ENCODE peak calls at places on chromosomes 5 and 9, in seven cellular contexts. S is ACHN; C is T-helper 2 cell; H is SW480; U is endothelial cell of umbilical vein; J is islet precursor cell; X is effector memory CD4-positive, alpha-beta T cell. N is an unnamed sample.

GRCh38 chr5:151924564-151925395 is at the start of gene GLRA1:
- DNase-seq in H (peak; percentile 30), S (peak; percentile 46), U (peak; percentile 28), J (peak; percentile 79), X (peak; percentile 11), C (peak; percentile 18), N (peak; percentile 27)

GRCh38 chr9:34771023-34771422 is 61.1 kb upstream of the CCL21 start:
- DNase-seq in H (peak; percentile 50), J (no peak), U (no peak), S (no peak), X (no peak), C (no peak), N (no peak)

GRCh38 chr9:137865581-137866145 is 11.9 kb upstream of the CACNA1B start:
- DNase-seq in S (no peak), X (no peak), J (peak; percentile 51), U (no peak), C (no peak), H (no peak), N (no peak)

GRCh38 chr5:39513236-39513635 is 88.5 kb upstream of the DAB2 start:
- DNase-seq in H (peak; percentile 12), U (peak; percentile 88), S (no peak), C (no peak), X (no peak), J (no peak), N (peak; percentile 15)

GRCh38 chr5:179605026-179605833 is 18.2 kb downstream of the HNRNPH1 start:
- DNase-seq in C (no peak), X (no peak), H (no peak), S (no peak), U (no peak), J (peak; percentile 58), N (no peak)

GRCh38 chr5:153460421-153460820 is 30.0 kb upstream of the GRIA1 start:
- DNase-seq in J (no peak), X (no peak), C (no peak), H (no peak), S (no peak), U (no peak), N (no peak)

GRCh38 chr9:5870691-5871090 is 20.0 kb upstream of the MLANA start:
- DNase-seq in C (no peak), J (no peak), S (no peak), H (no peak), X (no peak), U (peak; percentile 42), N (no peak)

GRCh38 chr9:71896762-71897161 is 14.2 kb downstream of the ABHD17B start:
- DNase-seq in H (no peak), S (no peak), J (no peak), U (no peak), X (no peak), C (no peak), N (no peak)

GRCh38 chr9:77933019-77933418 is 98.6 kb downstream of the GNAQ start:
- DNase-seq in H (no peak), X (no peak), C (no peak), U (no peak), J (peak; percentile 63), S (no peak), N (no peak)

GRCh38 chr9:38126730-38127129 is 57.7 kb upstream of the SHB start:
- DNase-seq in X (no peak), S (no peak), C (no peak), U (no peak), H (no peak), J (no peak), N (no peak)

GRCh38 chr5:17802256-17802655 is 168.0 kb downstream of the TAF11L14 start:
- DNase-seq in U (no peak), C (no peak), S (no peak), J (no peak), X (no peak), H (no peak), N (no peak)

GRCh38 chr5:3364941-3365340 is 230.7 kb upstream of the IRX1 start:
- DNase-seq in C (no peak), U (no peak), J (peak; percentile 41), X (no peak), S (no peak), H (no peak), N (no peak)

GRCh38 chr9:16689352-16689938 is 181.0 kb downstream of the BNC2 start:
- DNase-seq in J (no peak), X (no peak), H (no peak), C (no peak), U (peak; percentile 83), S (no peak), N (no peak)

GRCh38 chr5:169777112-169777511 is 140.0 kb downstream of the DOCK2 start:
- DNase-seq in J (peak; percentile 71), U (no peak), S (no peak), C (no peak), H (no peak), X (no peak), N (no peak)

GRCh38 chr5:117463836-117464235 is 889.2 kb upstream of the SEMA6A start:
- DNase-seq in X (no peak), S (no peak), C (no peak), J (no peak), U (no peak), H (no peak), N (no peak)

GRCh38 chr5:145774442-145774841 is 60.7 kb downstream of the PRELID2 start:
- DNase-seq in S (no peak), J (no peak), U (no peak), X (no peak), C (no peak), H (no peak), N (no peak)

GRCh38 chr9:16442622-16443021 is 427.8 kb downstream of the BNC2 start:
- DNase-seq in S (peak; percentile 61), J (peak; percentile 86), C (no peak), U (no peak), X (no peak), H (peak; percentile 73), N (no peak)

GRCh38 chr5:93476211-93476851 is 104.7 kb downstream of the NR2F1-AS1 start:
- DNase-seq in J (no peak), S (no peak), X (no peak), U (no peak), C (no peak), H (no peak), N (no peak)

GRCh38 chr9:121610638-121610953 is 40.8 kb upstream of the DAB2IP start:
- DNase-seq in H (no peak), U (no peak), J (no peak), S (no peak), C (no peak), X (no peak), N (no peak)

GRCh38 chr5:169695025-169695625 is 58.0 kb downstream of the DOCK2 start:
- DNase-seq in C (no peak), J (no peak), U (no peak), S (peak; percentile 87), X (no peak), H (no peak), N (peak; percentile 25)

GRCh38 chr5:174654442-174654841 is 69.9 kb upstream of the MSX2 start:
- DNase-seq in C (no peak), J (no peak), H (no peak), U (no peak), X (no peak), S (no peak), N (no peak)

GRCh38 chr9:249025-249424 is 34.4 kb downstream of the DOCK8 start:
- DNase-seq in U (no peak), C (peak; percentile 22), X (peak; percentile 35), J (no peak), H (peak; percentile 12), S (no peak), N (no peak)